ENCODE peak calls at places on chromosomes 13 and 19, in four cellular contexts. One of them, this sample, is unnamed.

GRCh38 chr13:28199089-28199488 is 60.7 kb downstream of the PAN3 start:
- DNase-seq in H1: no peak
- DNase-seq in GM12878: no peak
- DNase-seq in HepG2: no peak
- DNase-seq in this sample: no peak

GRCh38 chr13:44575741-44576395 is at the start of gene TSC22D1:
- DNase-seq in H1: no peak
- DNase-seq in GM12878: no peak
- DNase-seq in HepG2: no peak
- DNase-seq in this sample: no peak

GRCh38 chr19:17590780-17591688 is 35.6 kb downstream of the COLGALT1 start:
- DNase-seq in HepG2: no peak
- DNase-seq in H1: no peak
- DNase-seq in GM12878: no peak
- DNase-seq in this sample: no peak

GRCh38 chr13:21674271-21675009 is 3.6 kb downstream of the FGF9 start:
- DNase-seq in GM12878: no peak
- DNase-seq in HepG2: no peak
- DNase-seq in H1: no peak
- DNase-seq in this sample: no peak

GRCh38 chr13:34657716-34658115 is 284.4 kb upstream of the NBEA start:
- DNase-seq in GM12878: no peak
- DNase-seq in HepG2: no peak
- DNase-seq in H1: no peak
- DNase-seq in this sample: no peak

GRCh38 chr13:93496985-93497673 is 270.5 kb downstream of the GPC6 start:
- DNase-seq in H1: no peak
- DNase-seq in GM12878: no peak
- DNase-seq in HepG2: no peak
- DNase-seq in this sample: no peak

GRCh38 chr19:2233601-2234280 is 2.4 kb downstream of the PLEKHJ1 start:
- DNase-seq in H1: no peak
- DNase-seq in GM12878: no peak
- DNase-seq in HepG2: no peak
- DNase-seq in this sample: no peak

GRCh38 chr13:90448466-90449037 is 898.9 kb upstream of the MIR17HG start:
- DNase-seq in GM12878: no peak
- DNase-seq in HepG2: no peak
- DNase-seq in H1: no peak
- DNase-seq in this sample: no peak

GRCh38 chr19:5268801-5269200 is 71.8 kb downstream of the PTPRS start:
- DNase-seq in H1: no peak
- DNase-seq in HepG2: no peak
- DNase-seq in GM12878: no peak
- DNase-seq in this sample: no peak

GRCh38 chr19:1935484-1936208 is 5.3 kb upstream of the CSNK1G2 start:
- DNase-seq in GM12878: no peak
- DNase-seq in H1: no peak
- DNase-seq in HepG2: peak
- DNase-seq in this sample: no peak

GRCh38 chr19:55605207-55605636 is 225 bp upstream of the ZNF865 start:
- DNase-seq in HepG2: peak
- DNase-seq in H1: peak
- DNase-seq in GM12878: peak
- DNase-seq in this sample: peak

GRCh38 chr19:23823952-23824389 is 65.3 kb upstream of the ZNF681 start:
- DNase-seq in H1: peak
- DNase-seq in GM12878: peak
- DNase-seq in HepG2: peak
- DNase-seq in this sample: peak

GRCh38 chr13:99648266-99648665 is 147.0 kb downstream of the TM9SF2 start:
- DNase-seq in GM12878: no peak
- DNase-seq in HepG2: no peak
- DNase-seq in H1: no peak
- DNase-seq in this sample: no peak

GRCh38 chr19:5086725-5087439 is 118.0 kb downstream of the KDM4B start:
- DNase-seq in HepG2: no peak
- DNase-seq in GM12878: no peak
- DNase-seq in H1: peak
- DNase-seq in this sample: peak

DNA sequence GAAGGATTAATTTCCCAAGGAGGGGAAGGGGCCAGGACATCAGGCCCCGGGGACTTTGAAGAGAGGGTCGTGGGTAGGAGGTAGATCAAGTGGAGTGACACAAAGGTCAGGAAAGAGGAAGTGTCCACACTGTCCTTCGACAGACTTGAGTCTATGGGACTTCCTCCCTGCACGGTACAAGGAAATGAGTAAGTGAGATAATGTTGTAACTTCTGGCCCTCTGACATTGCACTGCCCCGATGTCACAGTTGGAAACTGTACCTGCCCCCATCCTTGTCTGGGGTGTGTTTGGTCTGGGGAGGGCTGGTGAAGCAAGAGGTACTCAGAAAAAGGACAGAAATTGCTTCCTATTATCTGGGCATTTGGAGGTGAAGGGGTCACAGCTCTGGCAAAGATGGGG is 22.2 kb upstream of the ALOX5AP start:
- DNase-seq in H1: no peak
- DNase-seq in HepG2: no peak
- DNase-seq in GM12878: no peak
- DNase-seq in this sample: no peak
- TF ChIP-seq YY1 in H1: no peak
- TF ChIP-seq YY1 in HepG2: no peak
- TF ChIP-seq YY1 in GM12878: no peak
- TF ChIP-seq YY1 in this sample: no peak

GRCh38 chr13:109368230-109368629 is 418.2 kb downstream of the IRS2 start:
- DNase-seq in H1: no peak
- DNase-seq in HepG2: no peak
- DNase-seq in GM12878: no peak
- DNase-seq in this sample: no peak
- TF ChIP-seq SUZ12 in H1: no peak
- TF ChIP-seq SUZ12 in HepG2: no peak
- TF ChIP-seq SUZ12 in GM12878: no peak
- TF ChIP-seq SUZ12 in this sample: no peak

GRCh38 chr19:3674784-3675183 is 25.5 kb downstream of the PIP5K1C start:
- DNase-seq in GM12878: no peak
- DNase-seq in H1: no peak
- DNase-seq in HepG2: no peak
- DNase-seq in this sample: no peak
- H3K9ac ChIP-seq in GM12878: no peak
- H3K9ac ChIP-seq in H1: no peak
- H3K9ac ChIP-seq in HepG2: no peak
- H3K9ac ChIP-seq in this sample: no peak

DNA sequence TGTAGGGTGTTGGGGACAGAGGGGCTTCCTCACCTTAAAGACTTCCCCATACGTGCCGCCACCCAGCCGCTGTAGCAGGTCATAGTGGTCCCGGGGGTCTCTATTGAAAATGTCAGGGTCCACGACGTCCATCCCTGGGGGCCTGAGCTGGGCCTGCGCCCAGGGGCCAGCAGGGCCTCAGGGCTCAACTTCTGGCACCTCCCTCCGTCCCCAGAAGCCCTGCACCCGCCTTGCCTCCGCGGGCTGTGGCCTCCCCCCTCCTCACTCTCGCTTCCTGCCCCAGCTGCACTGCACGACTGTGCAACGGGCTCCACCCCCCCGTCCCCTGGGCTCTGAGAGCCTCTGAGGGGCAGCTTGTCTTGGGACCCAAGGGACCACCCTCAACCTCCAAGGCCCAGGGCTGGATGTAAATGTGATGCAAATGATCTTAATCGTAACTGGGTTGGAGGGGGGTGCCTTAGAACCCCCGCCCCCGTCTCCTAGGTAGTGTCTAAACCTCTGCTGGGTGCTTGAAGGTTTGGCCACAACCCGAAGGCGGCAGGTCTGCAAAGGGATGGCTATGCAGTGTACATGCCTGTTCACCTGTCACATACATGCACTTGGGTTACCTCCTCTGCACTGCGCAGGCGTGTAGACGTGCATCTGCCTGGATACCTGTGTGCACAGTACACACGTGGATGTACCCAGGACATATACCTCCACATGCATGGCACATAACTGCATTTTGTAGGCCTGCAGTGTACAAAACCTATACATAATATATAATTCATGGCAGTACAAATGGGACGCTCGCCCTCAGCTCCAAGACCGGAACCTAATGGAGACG is at the start of gene MAP4K1:
- DNase-seq in HepG2: no peak
- DNase-seq in H1: no peak
- DNase-seq in GM12878: peak
- DNase-seq in this sample: no peak
- TF ChIP-seq YY1 in HepG2: no peak
- TF ChIP-seq YY1 in H1: no peak
- TF ChIP-seq YY1 in GM12878: no peak
- TF ChIP-seq YY1 in this sample: no peak

DNA sequence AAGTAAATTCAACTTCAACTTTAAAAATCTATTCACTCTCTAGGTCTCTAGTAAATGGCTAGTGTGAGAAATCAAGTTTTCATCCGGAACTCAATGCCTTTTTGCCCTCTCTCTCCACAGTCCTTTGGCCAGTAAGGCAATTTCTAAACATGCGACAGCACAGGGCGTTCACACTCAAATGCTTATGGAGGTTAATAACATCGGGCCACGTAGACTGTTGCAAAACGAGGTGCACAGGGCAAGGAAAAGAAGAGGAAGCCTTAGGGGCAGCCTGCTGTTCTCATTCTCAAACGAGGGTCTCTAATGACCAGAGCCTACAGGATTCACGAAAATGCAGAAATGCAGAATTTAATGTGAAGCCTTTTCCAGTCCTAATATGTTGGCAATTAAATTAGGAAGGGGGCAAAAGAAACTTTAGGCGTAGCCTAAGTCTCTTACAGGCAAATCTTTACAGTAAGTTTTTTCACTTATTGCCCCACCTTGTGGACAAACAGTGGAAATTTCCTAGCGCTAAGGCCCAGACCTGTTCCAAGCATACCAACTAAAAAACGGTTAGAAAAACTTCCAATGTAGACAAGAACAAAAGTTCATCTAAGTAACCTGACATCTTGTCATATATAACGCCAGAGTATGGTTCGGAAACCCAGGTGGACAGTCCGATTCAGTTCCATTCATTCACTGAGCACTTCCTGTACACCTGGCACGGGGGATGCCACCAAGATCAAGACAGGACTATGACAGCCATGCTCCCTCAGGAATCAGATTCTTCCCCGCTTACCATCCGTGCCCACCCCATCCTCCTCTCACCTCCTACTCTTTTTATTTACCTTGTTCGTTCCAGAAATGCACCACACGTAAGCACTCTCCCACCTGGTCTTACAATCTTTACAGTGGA is 5.1 kb downstream of the ZAR1L start:
- DNase-seq in HepG2: peak
- DNase-seq in GM12878: no peak
- DNase-seq in H1: no peak
- DNase-seq in this sample: no peak
- TF ChIP-seq SUZ12 in HepG2: no peak
- TF ChIP-seq SUZ12 in GM12878: no peak
- TF ChIP-seq SUZ12 in H1: no peak
- TF ChIP-seq SUZ12 in this sample: no peak

GRCh38 chr19:11168568-11168967 is 13.0 kb upstream of the SPC24 start:
- DNase-seq in HepG2: no peak
- DNase-seq in H1: no peak
- DNase-seq in GM12878: no peak
- DNase-seq in this sample: no peak
- H3K9ac ChIP-seq in HepG2: no peak
- H3K9ac ChIP-seq in H1: no peak
- H3K9ac ChIP-seq in GM12878: no peak
- H3K9ac ChIP-seq in this sample: no peak